ENCODE peak calls at places on chromosomes 11 and 22, in five cellular contexts. V is pancreas, F is H7, E is NB4, B is AG04450. M is an unnamed sample.

GRCh38 chr11:102966011-102966410 is 10.5 kb upstream of the MMP13 start:
- DNase-seq in V (no peak), F (no peak), E (no peak), B (no peak), M (no peak)

GRCh38 chr22:28821452-28821851 is 21.1 kb upstream of the XBP1 start:
- DNase-seq in V (no peak), F (no peak), E (no peak), B (no peak), M (no peak)

GRCh38 chr11:80309301-80309700 is 868.5 kb upstream of the TENM4 start:
- DNase-seq in V (no peak), F (no peak), E (no peak), B (no peak), M (no peak)

GRCh38 chr11:57515332-57516060 is at the start of gene SLC43A1:
- DNase-seq in V (peak; percentile 90), F (peak; percentile 83), E (peak; percentile 76), B (no peak), M (no peak)

GRCh38 chr11:124415356-124415923 is 9.2 kb downstream of the OR8B4 start:
- DNase-seq in V (no peak), F (peak; percentile 38), E (peak; percentile 61), B (peak; percentile 41), M (peak; percentile 19)

GRCh38 chr11:60924110-60924905 is at the start of gene TMEM132A:
- DNase-seq in V (peak; percentile 89), F (peak; percentile 98), E (no peak), B (no peak), M (no peak)

GRCh38 chr11:8871283-8871775 is 39.7 kb upstream of the AKIP1 start:
- DNase-seq in V (peak; percentile 40), F (peak; percentile 75), E (no peak), B (peak; percentile 87), M (no peak)

GRCh38 chr11:67398661-67399563 is 2.7 kb downstream of the PPP1CA start:
- DNase-seq in V (no peak), F (no peak), E (no peak), B (no peak), M (no peak)

GRCh38 chr11:9017773-9018172 is 14.0 kb upstream of the NRIP3 start:
- DNase-seq in V (no peak), F (no peak), E (peak; percentile 85), B (no peak), M (no peak)

GRCh38 chr22:32967285-32968101 is 90.7 kb downstream of the SYN3 start:
- DNase-seq in V (no peak), F (no peak), E (no peak), B (no peak), M (no peak)

GRCh38 chr11:83827940-83828554 is 541.9 kb upstream of the CCDC90B start:
- DNase-seq in V (no peak), F (no peak), E (peak; percentile 68), B (no peak), M (no peak)

GRCh38 chr22:50710886-50711285 is 27.1 kb upstream of the ACR start:
- DNase-seq in V (peak; percentile 20), F (no peak), E (no peak), B (no peak), M (no peak)

GRCh38 chr11:133343951-133344350 is 188.3 kb downstream of the OPCML start:
- DNase-seq in V (no peak), F (no peak), E (peak; percentile 70), B (no peak), M (no peak)

GRCh38 chr22:24156915-24157782 is 24.1 kb upstream of the SUSD2 start:
- DNase-seq in V (peak; percentile 91), F (peak; percentile 98), E (peak; percentile 97), B (no peak), M (no peak)

GRCh38 chr11:29184939-29185890 is 831.6 kb downstream of the KCNA4 start:
- DNase-seq in V (no peak), F (no peak), E (no peak), B (peak; percentile 88), M (peak; percentile 96)

GRCh38 chr11:125211191-125211953 is 46.8 kb downstream of the PKNOX2 start:
- DNase-seq in V (no peak), F (peak; percentile 73), E (no peak), B (no peak), M (no peak)

GRCh38 chr11:74171630-74172465 is 759 bp downstream of the PPME1 start:
- DNase-seq in V (no peak), F (peak; percentile 10), E (peak; percentile 16), B (no peak), M (no peak)

GRCh38 chr11:125073616-125074483 is 10.7 kb downstream of the SLC37A2 start:
- DNase-seq in V (peak; percentile 23), F (peak; percentile 58), E (no peak), B (no peak), M (no peak)

GRCh38 chr11:2794947-2795346 is 90.6 kb downstream of the CDKN1C start:
- DNase-seq in V (peak; percentile 64), F (no peak), E (no peak), B (no peak), M (no peak)

GRCh38 chr11:46615756-46616155 is 1.3 kb downstream of the HARBI1 start:
- DNase-seq in V (no peak), F (no peak), E (no peak), B (no peak), M (no peak)

GRCh38 chr11:46616551-46617450 is at the start of gene HARBI1:
- DNase-seq in V (peak; percentile 95), F (peak; percentile 95), E (peak; percentile 93), B (peak; percentile 51), M (peak; percentile 16)

GRCh38 chr11:46612326-46612725 is 4.7 kb downstream of the HARBI1 start:
- DNase-seq in V (no peak), F (no peak), E (no peak), B (no peak), M (no peak)

GRCh38 chr11:46607516-46607915 is 9.5 kb downstream of the HARBI1 start:
- DNase-seq in V (no peak), F (no peak), E (no peak), B (no peak), M (no peak)

DNA sequence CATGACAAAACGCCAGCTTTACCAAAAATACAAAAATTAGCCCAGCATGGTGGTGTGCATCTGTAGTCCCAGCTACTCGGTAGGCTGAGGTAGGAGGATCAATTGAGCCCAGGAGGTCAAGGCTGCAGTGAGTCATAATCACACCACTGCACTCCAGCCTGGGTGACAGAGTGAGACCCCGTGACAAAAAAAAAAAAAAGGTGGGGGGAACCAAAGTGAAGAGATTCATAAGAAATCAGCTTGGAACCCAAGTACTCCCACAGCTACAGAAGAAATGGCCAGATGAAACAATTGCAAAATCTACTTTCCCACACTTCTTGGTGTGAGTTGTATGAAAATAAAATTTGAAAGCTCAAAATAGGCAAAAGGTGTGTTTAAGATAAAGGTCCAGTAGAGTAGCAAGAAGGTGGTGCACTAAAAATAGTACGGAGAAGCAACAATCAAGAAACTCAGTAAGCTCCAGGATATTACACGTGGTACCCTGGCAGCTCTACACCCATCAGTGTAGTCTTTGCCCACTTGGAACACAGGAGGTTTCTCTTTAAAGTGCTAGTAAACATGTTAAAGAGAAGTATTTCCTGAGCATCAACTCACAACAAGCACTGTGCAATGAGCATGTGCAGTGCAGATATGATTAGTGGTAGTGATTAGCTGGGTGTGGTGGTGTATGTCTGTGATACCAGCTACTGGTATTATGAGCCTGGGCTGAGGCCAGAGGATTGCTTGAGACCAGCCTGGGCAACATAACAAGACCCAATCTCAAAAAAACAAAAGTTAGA is 5.3 kb downstream of the HARBI1 start:
- DNase-seq in V (no peak), F (no peak), E (no peak), B (no peak), M (no peak)
- H3K4me3 ChIP-seq in V (no peak overlapping the region), F (no peak overlapping the region), E (no peak overlapping the region), B (no peak overlapping the region), M (no peak overlapping the region)

GRCh38 chr11:75240381-75241035 is at the start of gene TPBGL:
- DNase-seq in V (peak; percentile 70), F (peak; percentile 85), E (no peak), B (no peak), M (no peak)
- H3K4me3 ChIP-seq in V (peak within 1 kb of the TSS; percentile 46), F (peak within 1 kb of the TSS; percentile 45), E (no peak within 1 kb of the TSS), B (peak within 1 kb of the TSS; percentile 42), M (peak within 1 kb of the TSS; percentile 50)

DNA sequence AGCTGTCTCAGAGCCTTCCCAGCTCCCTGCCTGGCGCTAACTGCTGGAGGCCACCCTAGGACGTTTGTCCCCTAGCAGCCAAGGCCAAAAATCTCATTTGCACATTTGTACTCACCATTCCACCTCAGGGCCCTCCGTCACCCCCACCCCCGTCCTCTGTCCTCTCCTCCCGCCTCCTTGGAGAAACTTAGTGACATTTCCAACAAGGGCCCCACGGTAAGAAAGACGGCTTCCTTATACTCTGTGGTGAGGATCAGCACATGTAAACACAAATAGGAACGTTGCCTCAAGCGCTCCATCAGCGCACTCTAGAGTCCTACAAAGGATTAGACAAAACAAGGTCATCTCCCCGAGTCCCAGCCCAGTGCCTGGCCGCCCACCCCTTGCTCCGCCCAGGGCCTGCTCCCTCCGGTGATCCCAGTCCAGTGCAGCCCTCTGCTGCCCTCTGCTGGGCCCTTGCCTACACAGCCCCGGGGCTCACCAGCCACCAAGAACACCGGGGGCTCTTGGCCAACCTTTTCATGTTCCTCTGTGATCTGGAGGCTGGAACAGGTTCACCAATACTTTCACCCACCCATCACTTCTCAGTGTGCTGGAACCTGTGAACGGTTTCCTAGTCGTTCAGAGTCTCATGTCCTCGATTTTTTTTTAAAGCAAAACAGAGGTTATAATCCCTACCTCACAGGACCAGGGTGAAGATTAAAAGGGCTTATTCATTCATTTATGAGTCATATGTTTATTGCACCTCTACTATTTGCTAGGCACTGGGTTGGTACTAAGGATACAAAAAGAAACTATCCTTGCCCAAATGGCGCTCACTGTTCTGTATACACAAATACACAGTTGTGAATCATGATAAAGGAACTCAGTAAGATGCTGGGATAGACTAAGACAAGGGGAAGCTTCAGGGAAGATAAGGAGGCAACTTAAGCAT is 15.2 kb upstream of the CTR9 start:
- DNase-seq in V (peak; percentile 95), F (peak; percentile 91), E (peak; percentile 97), B (peak; percentile 96), M (peak; percentile 87)
- H3K4me3 ChIP-seq in V (peak overlapping the region; percentile 2), F (peak overlapping the region; percentile 24), E (no peak overlapping the region), B (peak overlapping the region; percentile 43), M (peak overlapping the region; percentile 50)

GRCh38 chr22:37267128-37267587 is 15.2 kb upstream of the CYTH4 start:
- DNase-seq in V (no peak), F (peak; percentile 96), E (peak; percentile 51), B (no peak), M (no peak)

GRCh38 chr22:37270928-37271650 is 11.2 kb upstream of the CYTH4 start:
- DNase-seq in V (no peak), F (no peak), E (peak; percentile 67), B (no peak), M (no peak)

GRCh38 chr22:37269930-37270678 is 12.2 kb upstream of the CYTH4 start:
- DNase-seq in V (no peak), F (no peak), E (no peak), B (no peak), M (no peak)

GRCh38 chr22:37266581-37267127 is 15.7 kb upstream of the CYTH4 start:
- DNase-seq in V (no peak), F (no peak), E (no peak), B (no peak), M (no peak)

DNA sequence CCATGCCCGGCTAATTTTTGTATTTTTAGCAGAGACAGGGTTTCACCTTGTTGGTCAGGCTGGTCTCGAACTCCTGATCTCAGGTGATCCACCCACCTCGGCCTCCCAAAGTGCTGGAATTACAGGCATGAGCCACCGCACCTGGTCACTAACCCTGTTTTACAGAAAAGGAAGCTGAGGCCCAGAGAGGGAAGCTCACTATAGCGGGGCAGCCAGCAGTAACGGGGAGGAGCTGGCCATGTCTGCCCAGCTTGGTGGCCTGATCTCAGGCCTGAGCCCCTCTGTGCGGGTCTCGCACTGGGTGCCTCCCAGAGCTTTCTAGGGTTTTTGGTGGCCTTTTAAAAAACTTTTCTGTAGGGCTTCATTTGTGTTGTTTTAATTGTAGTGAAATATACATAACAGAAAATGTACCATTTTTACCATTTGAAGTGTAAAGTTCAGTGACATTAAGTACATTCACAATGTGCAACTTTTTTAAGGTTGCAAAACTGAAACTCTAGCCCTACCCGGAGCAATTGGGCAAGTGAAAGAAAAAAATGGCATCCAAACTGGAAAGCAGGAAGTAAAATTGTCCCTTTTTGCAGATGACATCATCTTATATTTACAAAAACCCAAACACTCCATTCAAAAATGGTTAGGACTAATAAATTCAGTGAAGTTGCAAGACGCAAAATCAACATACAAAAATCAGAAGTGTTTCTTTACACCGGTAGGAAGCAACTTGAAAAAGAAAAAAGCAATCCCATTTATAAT is 14.5 kb upstream of the CYTH4 start:
- DNase-seq in V (no peak), F (no peak), E (peak; percentile 67), B (no peak), M (no peak)
- H3K4me3 ChIP-seq in V (no peak overlapping the region), F (no peak overlapping the region), E (no peak overlapping the region), B (no peak overlapping the region), M (no peak overlapping the region)

M was measured in AG04449.